ENCODE peak calls at places on chromosomes 2 and 18, in five cellular contexts. W is GM03348, B is fibroblast of pulmonary artery, I is occipital lobe, Q is T-helper 2 cell. C is an unnamed sample.

GRCh38 chr18:63949068-63949737 is at the start of gene HMSD:
- DNase-seq in W (peak), B (no peak), I (no peak), Q (no peak), C (peak)

GRCh38 chr2:166573393-166573792 is 79.3 kb upstream of the SCN7A start:
- DNase-seq in W (peak), B (peak), I (no peak), Q (no peak), C (peak)

GRCh38 chr2:223044092-223044836 is 7.7 kb upstream of the KCNE4 start:
- DNase-seq in W (no peak), B (no peak), I (no peak), Q (no peak), C (no peak)

GRCh38 chr18:76827205-76827885 is 5.0 kb downstream of the ZNF236 start:
- DNase-seq in W (peak), B (no peak), I (no peak), Q (no peak), C (no peak)

GRCh38 chr18:37668971-37669747 is 103.6 kb upstream of the CELF4 start:
- DNase-seq in W (no peak), B (peak), I (no peak), Q (no peak), C (no peak)

GRCh38 chr2:234451852-234452625 is 44.8 kb downstream of the ARL4C start:
- DNase-seq in W (peak), B (peak), I (no peak), Q (no peak), C (peak)

GRCh38 chr2:24508878-24509277 is 17.8 kb downstream of the NCOA1 start:
- DNase-seq in W (no peak), B (no peak), I (no peak), Q (no peak), C (no peak)

GRCh38 chr2:108061485-108062042 is 75.2 kb downstream of the SLC5A7 start:
- DNase-seq in W (no peak), B (no peak), I (no peak), Q (no peak), C (no peak)

GRCh38 chr18:27824841-27825720 is 351.8 kb downstream of the CDH2 start:
- DNase-seq in W (no peak), B (no peak), I (no peak), Q (no peak), C (no peak)

C was measured in astrocyte of the spinal cord.